ENCODE peak calls at places on chromosomes 6 and 20, in six cellular contexts. One of them, this sample, is unnamed.

GRCh38 chr6:151136141-151136755 is 103.5 kb upstream of the AKAP12 start:
- DNase-seq in HepG2: peak; percentile 77
- DNase-seq in H1: no peak
- DNase-seq in HCT116: no peak
- DNase-seq in GM12878: no peak
- DNase-seq in K562: no peak
- DNase-seq in this sample: no peak

GRCh38 chr20:62856931-62857619 is 4.5 kb downstream of the TCFL5 start:
- DNase-seq in HepG2: no peak
- DNase-seq in H1: no peak
- DNase-seq in HCT116: no peak
- DNase-seq in GM12878: no peak
- DNase-seq in K562: no peak
- DNase-seq in this sample: no peak

GRCh38 chr20:44582321-44583025 is at the start of gene PKIG:
- DNase-seq in HepG2: no peak
- DNase-seq in H1: no peak
- DNase-seq in HCT116: no peak
- DNase-seq in GM12878: no peak
- DNase-seq in K562: no peak
- DNase-seq in this sample: no peak

GRCh38 chr6:63529498-63529897 is 42.8 kb upstream of the LOC128125822 start:
- DNase-seq in HepG2: no peak
- DNase-seq in H1: no peak
- DNase-seq in HCT116: no peak
- DNase-seq in GM12878: no peak
- DNase-seq in K562: no peak
- DNase-seq in this sample: no peak

GRCh38 chr20:62741701-62742491 is 33.3 kb downstream of the NTSR1 start:
- DNase-seq in HepG2: no peak
- DNase-seq in H1: no peak
- DNase-seq in HCT116: no peak
- DNase-seq in GM12878: no peak
- DNase-seq in K562: no peak
- DNase-seq in this sample: no peak

GRCh38 chr6:20846602-20847028 is 312.4 kb downstream of the CDKAL1 start:
- DNase-seq in HepG2: no peak
- DNase-seq in H1: no peak
- DNase-seq in HCT116: no peak
- DNase-seq in GM12878: peak; percentile 21
- DNase-seq in K562: peak; percentile 78
- DNase-seq in this sample: no peak

GRCh38 chr20:19986419-19986818 is 30.7 kb upstream of the NAA20 start:
- DNase-seq in HepG2: no peak
- DNase-seq in H1: no peak
- DNase-seq in HCT116: no peak
- DNase-seq in GM12878: no peak
- DNase-seq in K562: no peak
- DNase-seq in this sample: no peak

GRCh38 chr20:51661609-51662178 is 106.5 kb downstream of the ATP9A start:
- DNase-seq in HepG2: peak; percentile 95
- DNase-seq in H1: no peak
- DNase-seq in HCT116: peak; percentile 96
- DNase-seq in GM12878: no peak
- DNase-seq in K562: no peak
- DNase-seq in this sample: no peak

GRCh38 chr6:85660181-85660611 is 17.5 kb upstream of the SYNCRIP start:
- DNase-seq in HepG2: peak; percentile 59
- DNase-seq in H1: no peak
- DNase-seq in HCT116: peak; percentile 72
- DNase-seq in GM12878: no peak
- DNase-seq in K562: no peak
- DNase-seq in this sample: no peak

GRCh38 chr20:47784599-47785320 is 521 bp downstream of the SULF2 start:
- DNase-seq in HepG2: peak; percentile 50
- DNase-seq in H1: no peak
- DNase-seq in HCT116: no peak
- DNase-seq in GM12878: no peak
- DNase-seq in K562: no peak
- DNase-seq in this sample: no peak

GRCh38 chr20:38724603-38725457 is 544 bp downstream of the SLC32A1 start:
- DNase-seq in HepG2: no peak
- DNase-seq in H1: no peak
- DNase-seq in HCT116: no peak
- DNase-seq in GM12878: no peak
- DNase-seq in K562: no peak
- DNase-seq in this sample: no peak

GRCh38 chr6:169086020-169086419 is 167.6 kb downstream of the THBS2 start:
- DNase-seq in HepG2: no peak
- DNase-seq in H1: no peak
- DNase-seq in HCT116: peak; percentile 21
- DNase-seq in GM12878: no peak
- DNase-seq in K562: no peak
- DNase-seq in this sample: no peak

GRCh38 chr6:87139236-87139635 is 16.1 kb upstream of the ZNF292 start:
- DNase-seq in HepG2: peak; percentile 48
- DNase-seq in H1: no peak
- DNase-seq in HCT116: peak; percentile 54
- DNase-seq in GM12878: no peak
- DNase-seq in K562: peak; percentile 35
- DNase-seq in this sample: no peak

GRCh38 chr6:166671434-166672061 is 44.5 kb upstream of the RPS6KA2 start:
- DNase-seq in HepG2: no peak
- DNase-seq in H1: no peak
- DNase-seq in HCT116: no peak
- DNase-seq in GM12878: no peak
- DNase-seq in K562: no peak
- DNase-seq in this sample: no peak

GRCh38 chr20:23626040-23626620 is 11.6 kb downstream of the CST3 start:
- DNase-seq in HepG2: no peak
- DNase-seq in H1: no peak
- DNase-seq in HCT116: no peak
- DNase-seq in GM12878: no peak
- DNase-seq in K562: peak; percentile 16
- DNase-seq in this sample: no peak

GRCh38 chr20:3890410-3890751 is 1.2 kb downstream of the PANK2 start:
- DNase-seq in HepG2: peak; percentile 48
- DNase-seq in H1: no peak
- DNase-seq in HCT116: no peak
- DNase-seq in GM12878: no peak
- DNase-seq in K562: no peak
- DNase-seq in this sample: no peak

GRCh38 chr6:140078552-140079126 is 704.2 kb upstream of the CITED2 start:
- DNase-seq in HepG2: no peak
- DNase-seq in H1: no peak
- DNase-seq in HCT116: no peak
- DNase-seq in GM12878: no peak
- DNase-seq in K562: no peak
- DNase-seq in this sample: no peak

GRCh38 chr6:123702943-123703342 is 66.2 kb upstream of the TRDN start:
- DNase-seq in HepG2: no peak
- DNase-seq in H1: no peak
- DNase-seq in HCT116: no peak
- DNase-seq in GM12878: no peak
- DNase-seq in K562: no peak
- DNase-seq in this sample: no peak

GRCh38 chr6:11414564-11414963 is 123.0 kb upstream of the TMEM170B start:
- DNase-seq in HepG2: peak; percentile 78
- DNase-seq in H1: no peak
- DNase-seq in HCT116: peak; percentile 57
- DNase-seq in GM12878: peak; percentile 72
- DNase-seq in K562: no peak
- DNase-seq in this sample: no peak

GRCh38 chr6:7328159-7328713 is 15.2 kb upstream of the SSR1 start:
- DNase-seq in HepG2: no peak
- DNase-seq in H1: no peak
- DNase-seq in HCT116: no peak
- DNase-seq in GM12878: no peak
- DNase-seq in K562: no peak
- DNase-seq in this sample: no peak

GRCh38 chr6:7335519-7335918 is 22.5 kb upstream of the SSR1 start:
- DNase-seq in HepG2: no peak
- DNase-seq in H1: no peak
- DNase-seq in HCT116: no peak
- DNase-seq in GM12878: no peak
- DNase-seq in K562: no peak
- DNase-seq in this sample: no peak

GRCh38 chr6:7334685-7335084 is 21.7 kb upstream of the SSR1 start:
- DNase-seq in HepG2: no peak
- DNase-seq in H1: no peak
- DNase-seq in HCT116: no peak
- DNase-seq in GM12878: no peak
- DNase-seq in K562: no peak
- DNase-seq in this sample: no peak

GRCh38 chr6:7331452-7331851 is 18.5 kb upstream of the SSR1 start:
- DNase-seq in HepG2: no peak
- DNase-seq in H1: no peak
- DNase-seq in HCT116: no peak
- DNase-seq in GM12878: no peak
- DNase-seq in K562: no peak
- DNase-seq in this sample: no peak

GRCh38 chr6:7332090-7332745 is 19.2 kb upstream of the SSR1 start:
- DNase-seq in HepG2: peak; percentile 42
- DNase-seq in H1: no peak
- DNase-seq in HCT116: no peak
- DNase-seq in GM12878: no peak
- DNase-seq in K562: no peak
- DNase-seq in this sample: no peak
- TF ChIP-seq YY1 in HepG2: no peak
- TF ChIP-seq YY1 in H1: no peak
- TF ChIP-seq YY1 in HCT116: no peak
- TF ChIP-seq YY1 in GM12878: no peak
- TF ChIP-seq YY1 in K562: no peak
- TF ChIP-seq YY1 in this sample: no peak

GRCh38 chr20:8292793-8293192 is 160.7 kb downstream of the PLCB1 start:
- DNase-seq in HepG2: no peak
- DNase-seq in H1: no peak
- DNase-seq in HCT116: no peak
- DNase-seq in GM12878: no peak
- DNase-seq in K562: no peak
- DNase-seq in this sample: no peak

GRCh38 chr20:8291200-8291599 is 159.1 kb downstream of the PLCB1 start:
- DNase-seq in HepG2: no peak
- DNase-seq in H1: no peak
- DNase-seq in HCT116: no peak
- DNase-seq in GM12878: no peak
- DNase-seq in K562: no peak
- DNase-seq in this sample: no peak

GRCh38 chr20:8287328-8287727 is 155.3 kb downstream of the PLCB1 start:
- DNase-seq in HepG2: no peak
- DNase-seq in H1: no peak
- DNase-seq in HCT116: no peak
- DNase-seq in GM12878: no peak
- DNase-seq in K562: no peak
- DNase-seq in this sample: no peak

GRCh38 chr20:8293791-8294190 is 161.7 kb downstream of the PLCB1 start:
- DNase-seq in HepG2: no peak
- DNase-seq in H1: no peak
- DNase-seq in HCT116: no peak
- DNase-seq in GM12878: no peak
- DNase-seq in K562: no peak
- DNase-seq in this sample: no peak

DNA sequence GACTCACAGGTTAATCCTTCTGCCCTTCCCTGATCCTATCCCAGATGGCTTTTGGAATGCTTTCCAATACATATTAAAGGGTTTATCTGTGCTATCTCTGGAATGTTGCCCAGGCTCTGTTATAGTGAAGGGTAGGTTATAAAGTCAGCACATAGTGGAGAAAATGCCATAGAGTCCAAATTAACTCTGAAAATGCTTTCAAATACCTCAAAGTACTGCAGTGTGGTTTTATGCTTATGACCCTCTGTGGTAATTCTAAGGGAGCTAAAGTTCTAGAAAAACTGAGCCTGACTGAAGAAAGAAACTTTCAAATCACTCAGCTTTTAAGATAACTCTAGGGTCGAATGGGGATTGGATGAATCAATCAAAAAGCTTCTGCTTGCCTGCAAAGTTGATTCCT is 159.8 kb downstream of the PLCB1 start:
- DNase-seq in HepG2: no peak
- DNase-seq in H1: no peak
- DNase-seq in HCT116: no peak
- DNase-seq in GM12878: no peak
- DNase-seq in K562: no peak
- DNase-seq in this sample: no peak
- H3K4me3 ChIP-seq in HepG2: no peak overlapping the region
- H3K4me3 ChIP-seq in H1: no peak overlapping the region
- H3K4me3 ChIP-seq in HCT116: no peak overlapping the region
- H3K4me3 ChIP-seq in GM12878: no peak overlapping the region
- H3K4me3 ChIP-seq in K562: no peak overlapping the region
- H3K4me3 ChIP-seq in this sample: no peak overlapping the region

GRCh38 chr6:6824381-6824780 is 235.9 kb downstream of the LY86 start:
- DNase-seq in HepG2: no peak
- DNase-seq in H1: no peak
- DNase-seq in HCT116: no peak
- DNase-seq in GM12878: no peak
- DNase-seq in K562: no peak
- DNase-seq in this sample: no peak

GRCh38 chr6:6823568-6824224 is 235.2 kb downstream of the LY86 start:
- DNase-seq in HepG2: no peak
- DNase-seq in H1: no peak
- DNase-seq in HCT116: no peak
- DNase-seq in GM12878: no peak
- DNase-seq in K562: no peak
- DNase-seq in this sample: no peak

GRCh38 chr6:6821639-6822261 is 233.2 kb downstream of the LY86 start:
- DNase-seq in HepG2: no peak
- DNase-seq in H1: no peak
- DNase-seq in HCT116: no peak
- DNase-seq in GM12878: no peak
- DNase-seq in K562: no peak
- DNase-seq in this sample: no peak

GRCh38 chr6:6820688-6821238 is 232.2 kb downstream of the LY86 start:
- DNase-seq in HepG2: no peak
- DNase-seq in H1: peak; percentile 62
- DNase-seq in HCT116: peak; percentile 98
- DNase-seq in GM12878: no peak
- DNase-seq in K562: no peak
- DNase-seq in this sample: peak; percentile 32

DNA sequence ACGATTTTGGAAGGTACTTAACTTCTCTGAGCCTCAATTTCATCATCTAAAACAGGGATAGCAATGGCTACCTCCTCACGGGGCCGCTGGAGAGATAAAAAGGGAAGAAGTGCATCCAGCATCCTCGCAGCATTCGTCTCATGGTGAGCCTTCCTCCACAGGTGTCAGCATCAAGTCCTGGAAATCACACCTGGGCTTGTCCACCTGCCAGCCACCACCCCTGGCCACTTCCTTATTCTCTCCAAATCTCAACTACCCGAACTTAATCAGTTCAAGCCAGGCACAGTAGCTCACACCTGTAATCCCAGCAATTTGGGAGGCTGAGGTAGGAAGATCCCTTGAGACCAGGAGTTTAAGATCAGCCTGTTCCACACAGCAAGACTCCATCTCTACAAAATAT is 234.5 kb downstream of the LY86 start:
- DNase-seq in HepG2: no peak
- DNase-seq in H1: no peak
- DNase-seq in HCT116: no peak
- DNase-seq in GM12878: no peak
- DNase-seq in K562: no peak
- DNase-seq in this sample: no peak
- TF ChIP-seq ZNF274 in HepG2: no peak
- TF ChIP-seq ZNF274 in H1: no peak
- TF ChIP-seq ZNF274 in HCT116: no peak
- TF ChIP-seq ZNF274 in GM12878: no peak
- TF ChIP-seq ZNF274 in K562: no peak
- TF ChIP-seq ZNF274 in this sample: no peak

GRCh38 chr20:24984963-24985640 is 7.4 kb downstream of the APMAP start:
- DNase-seq in HepG2: no peak
- DNase-seq in H1: no peak
- DNase-seq in HCT116: no peak
- DNase-seq in GM12878: no peak
- DNase-seq in K562: no peak
- DNase-seq in this sample: no peak
- TF ChIP-seq YY1 in HepG2: no peak
- TF ChIP-seq YY1 in H1: no peak
- TF ChIP-seq YY1 in HCT116: no peak
- TF ChIP-seq YY1 in GM12878: no peak
- TF ChIP-seq YY1 in K562: no peak
- TF ChIP-seq YY1 in this sample: no peak

This sample was measured in NT2/D1.